ENCODE peak calls at places on chromosomes 7 and 10, in six cellular contexts. O, D, F, C, S and L are unnamed samples.
A peak's percentile ranks its signal among the peaks of the same experiment; 100 is the strongest.

GRCh38 chr7:33500590-33500989 is 371.2 kb downstream of the BBS9 start:
- DNase-seq in C (no peak), O (no peak), F (no peak), S (no peak), D (no peak), L (no peak)

GRCh38 chr7:98276241-98276761 is 5.2 kb upstream of the BRI3 start:
- DNase-seq in C (no peak), O (no peak), S (no peak), D (no peak), F (peak; percentile 64), L (no peak)

GRCh38 chr10:87863102-87863943 is at the start of the genes KLLN and PTEN:
- DNase-seq in F (peak; percentile 79), C (peak; percentile 70), S (peak; percentile 55), O (no peak), D (peak; percentile 59), L (peak; percentile 65)

GRCh38 chr7:151109094-151110048 is 23.1 kb downstream of the AGAP3 start:
- DNase-seq in C (peak; percentile 85), S (no peak), F (no peak), D (no peak), O (no peak), L (no peak)

GRCh38 chr7:45069444-45070253 is 19.1 kb downstream of the NACAD start:
- DNase-seq in F (no peak), S (no peak), O (no peak), D (no peak), C (peak; percentile 14), L (no peak)

GRCh38 chr7:71155236-71155635 is 23.3 kb downstream of the GALNT17 start:
- DNase-seq in D (no peak), S (no peak), F (no peak), O (no peak), C (no peak), L (no peak)

GRCh38 chr7:135650831-135651573 is 11.3 kb upstream of the STMP1 start:
- DNase-seq in O (no peak), S (no peak), F (no peak), C (no peak), D (no peak), L (no peak)

GRCh38 chr10:132546567-132547420 is 9.2 kb downstream of the INPP5A start:
- DNase-seq in S (no peak), C (no peak), D (no peak), O (no peak), F (no peak), L (no peak)

GRCh38 chr7:137878333-137878961 is 31.7 kb upstream of the DGKI start:
- DNase-seq in D (no peak), C (no peak), S (no peak), F (no peak), O (no peak), L (no peak)

GRCh38 chr10:60148266-60148840 is 241.3 kb downstream of the ANK3 start:
- DNase-seq in F (no peak), C (no peak), D (no peak), O (no peak), S (no peak), L (no peak)

GRCh38 chr10:47449102-47449978 is 34.6 kb downstream of the ANXA8 start:
- DNase-seq in F (no peak), C (no peak), D (no peak), O (no peak), S (no peak), L (no peak)

GRCh38 chr10:59817806-59818205 is 64.6 kb upstream of the MRLN start:
- DNase-seq in D (no peak), S (no peak), O (no peak), C (no peak), F (no peak), L (no peak)

GRCh38 chr7:157077986-157078644 is 60.6 kb upstream of the UBE3C start:
- DNase-seq in C (no peak), F (no peak), S (no peak), O (no peak), D (no peak), L (no peak)

GRCh38 chr7:63925626-63926460 is 72.8 kb upstream of the ZNF722 start:
- DNase-seq in S (no peak), D (no peak), F (no peak), O (no peak), C (peak; percentile 42), L (no peak)

GRCh38 chr10:69417542-69417941 is 824 bp upstream of the TACR2 start:
- DNase-seq in F (no peak), S (no peak), O (no peak), D (no peak), C (no peak), L (no peak)

GRCh38 chr10:123559066-123559822 is 106.9 kb upstream of the GPR26 start:
- DNase-seq in O (peak; percentile 61), S (no peak), C (peak; percentile 76), D (peak; percentile 86), F (peak; percentile 36), L (peak; percentile 86)

GRCh38 chr7:151631149-151631967 is 111.7 kb upstream of the RHEB start:
- DNase-seq in O (no peak), S (peak; percentile 11), C (no peak), F (no peak), D (no peak), L (no peak)

GRCh38 chr7:83648464-83649241 is at the start of gene SEMA3E:
- DNase-seq in C (no peak), F (no peak), D (no peak), O (no peak), S (no peak), L (no peak)

GRCh38 chr10:131644287-131644686 is 256.5 kb upstream of the PPP2R2D start:
- DNase-seq in S (no peak), O (no peak), F (no peak), C (no peak), D (no peak), L (no peak)

GRCh38 chr10:119859422-119860258 is 13.0 kb downstream of the MCMBP start:
- DNase-seq in D (no peak), O (no peak), C (no peak), F (peak; percentile 44), S (no peak), L (no peak)

GRCh38 chr10:69160809-69161225 is 19.2 kb upstream of the SUPV3L1 start:
- DNase-seq in O (no peak), S (no peak), C (no peak), F (no peak), D (no peak), L (no peak)

GRCh38 chr7:12694817-12695216 is 7.4 kb downstream of the ARL4A start:
- DNase-seq in O (no peak), D (no peak), S (no peak), C (no peak), F (no peak), L (no peak)

GRCh38 chr7:73850781-73851207 is 8.5 kb upstream of the METTL27 start:
- DNase-seq in D (no peak), C (peak; percentile 62), O (no peak), S (no peak), F (no peak), L (no peak)

GRCh38 chr7:73847941-73848723 is 5.8 kb upstream of the METTL27 start:
- DNase-seq in C (no peak), D (no peak), S (no peak), F (no peak), O (no peak), L (no peak)

GRCh38 chr7:73850212-73850611 is 7.9 kb upstream of the METTL27 start:
- DNase-seq in F (no peak), C (no peak), O (no peak), S (no peak), D (no peak), L (no peak)

GRCh38 chr7:73852500-73852899 is 8.5 kb upstream of the TMEM270 start:
- DNase-seq in F (no peak), C (no peak), O (no peak), S (no peak), D (no peak), L (no peak)

GRCh38 chr7:73851410-73852338 is 9.3 kb upstream of the TMEM270 start:
- DNase-seq in F (peak; percentile 52), C (peak; percentile 65), O (no peak), S (peak; percentile 41), D (no peak), L (no peak)
- TF ChIP-seq POLR2A in F (no peak), C (no peak), O (no peak), S (no peak), D (no peak), L (no peak)

DNA sequence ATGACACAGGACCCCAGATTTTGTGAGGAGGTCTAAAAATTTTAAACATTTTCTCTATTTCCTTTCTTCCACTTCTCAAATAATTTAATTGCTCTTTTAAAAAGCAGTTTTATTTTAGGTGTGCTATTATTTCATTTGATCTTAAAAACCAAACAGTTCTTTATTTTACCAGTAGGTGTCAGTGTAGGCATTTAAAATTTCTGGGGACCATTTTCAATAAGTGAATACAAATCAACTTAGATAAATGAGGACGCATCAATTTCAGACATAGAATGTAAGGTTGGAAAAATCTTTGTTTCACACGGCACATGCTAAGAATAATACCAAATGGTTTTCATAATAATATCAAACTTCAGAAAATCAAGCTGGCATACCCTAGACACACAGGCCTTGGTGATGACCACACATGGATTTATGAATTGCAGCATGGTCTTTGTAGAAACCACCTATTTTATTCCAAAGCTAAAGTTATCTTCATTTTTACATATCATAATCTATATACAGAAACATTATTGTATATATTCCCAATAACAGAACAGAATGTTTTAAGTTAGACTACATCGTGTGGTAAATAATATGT is 127.6 kb upstream of the SLC26A5 start:
- DNase-seq in C (peak; percentile 36), D (no peak), F (peak; percentile 7), S (no peak), O (no peak), L (no peak)
- TF ChIP-seq TAF1 in C (no peak), D (no peak), F (no peak), S (no peak), O (no peak), L (no peak)

GRCh38 chr7:100433592-100434296 is 2.6 kb downstream of the PPP1R35 start:
- DNase-seq in O (no peak), D (no peak), S (no peak), F (no peak), C (no peak), L (no peak)

GRCh38 chr7:100434297-100435144 is 1.8 kb downstream of the PPP1R35 start:
- DNase-seq in D (no peak), C (no peak), S (no peak), F (no peak), O (no peak), L (no peak)

GRCh38 chr7:100437150-100438100 is 1.1 kb upstream of the PPP1R35 start:
- DNase-seq in F (no peak), D (no peak), S (no peak), O (no peak), C (no peak), L (no peak)

GRCh38 chr7:100433276-100433591 is 3.1 kb downstream of the PPP1R35 start:
- DNase-seq in S (no peak), C (no peak), D (no peak), F (no peak), O (no peak), L (no peak)

GRCh38 chr7:100435401-100436304 is 644 bp downstream of the PPP1R35 start:
- DNase-seq in D (no peak), C (peak; percentile 82), F (no peak), O (no peak), S (no peak), L (peak; percentile 53)
- TF ChIP-seq POLR2A in D (peak; percentile 64), C (peak; percentile 77), F (no peak), O (no peak), S (peak; percentile 73), L (peak; percentile 46)

DNA sequence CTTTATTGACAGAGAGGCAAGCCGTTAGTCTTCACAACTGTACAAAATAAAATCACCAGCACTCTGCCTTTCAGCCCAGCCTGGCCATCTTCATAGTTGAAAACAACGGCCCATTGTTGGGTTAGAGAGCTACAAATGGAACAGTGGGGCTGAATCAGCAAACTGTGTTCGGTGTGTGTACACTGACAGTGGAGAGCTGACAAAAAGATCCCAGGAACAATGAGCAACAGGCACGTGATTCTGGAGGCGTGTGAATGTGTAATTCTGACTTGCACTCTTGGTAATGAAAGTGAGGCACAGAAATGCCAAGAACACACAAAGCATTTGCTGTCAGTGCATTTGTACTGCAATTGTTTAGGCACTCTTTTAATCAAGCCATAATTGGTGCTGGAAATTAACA is 303.7 kb downstream of the WDR11 start:
- DNase-seq in O (no peak), F (peak; percentile 72), C (no peak), D (no peak), S (no peak), L (no peak)
- TF ChIP-seq TAF1 in O (no peak), F (no peak), C (no peak), D (no peak), S (no peak), L (no peak)